ENCODE peak calls at places on chromosomes 4 and X, in four cellular contexts. C is GM12878, L is K562, A is HepG2. I is an unnamed sample.
A peak's percentile ranks its signal among the peaks of the same experiment; 100 is the strongest.

GRCh38 chrX:73851014-73852009 is 288.3 kb downstream of the CHIC1 start:
- DNase-seq in C (peak; percentile 90), L (peak; percentile 26), A (no peak), I (peak; percentile 33)

GRCh38 chr4:151753056-151753455 is 7.8 kb downstream of the GATB start:
- DNase-seq in A (no peak), L (no peak), C (no peak), I (no peak)

GRCh38 chr4:8461086-8461485 is 20.5 kb downstream of the TRMT44 start:
- DNase-seq in L (no peak), A (peak; percentile 37), C (no peak), I (no peak)

GRCh38 chr4:186765138-186765537 is 41.5 kb upstream of the FAT1 start:
- DNase-seq in C (no peak), A (peak; percentile 73), L (peak; percentile 61), I (peak; percentile 10)

GRCh38 chr4:36283912-36284465 is 2.6 kb downstream of the DTHD1 start:
- DNase-seq in A (no peak), C (no peak), L (no peak), I (no peak)

GRCh38 chr4:42411803-42412202 is 14.5 kb downstream of the SHISA3 start:
- DNase-seq in L (no peak), C (no peak), A (no peak), I (no peak)

GRCh38 chr4:152523731-152524130 is 12.2 kb downstream of the FBXW7 start:
- DNase-seq in C (no peak), L (no peak), A (no peak), I (no peak)

GRCh38 chr4:176034936-176035335 is 30.7 kb upstream of the WDR17 start:
- DNase-seq in L (no peak), C (no peak), A (no peak), I (no peak)

GRCh38 chr4:111537861-111538260 is 607.4 kb upstream of the FAM241A start:
- DNase-seq in C (no peak), L (no peak), A (no peak), I (peak; percentile 6)

GRCh38 chr4:159358226-159358625 is 255.3 kb downstream of the RAPGEF2 start:
- DNase-seq in A (no peak), C (no peak), L (no peak), I (no peak)

DNA sequence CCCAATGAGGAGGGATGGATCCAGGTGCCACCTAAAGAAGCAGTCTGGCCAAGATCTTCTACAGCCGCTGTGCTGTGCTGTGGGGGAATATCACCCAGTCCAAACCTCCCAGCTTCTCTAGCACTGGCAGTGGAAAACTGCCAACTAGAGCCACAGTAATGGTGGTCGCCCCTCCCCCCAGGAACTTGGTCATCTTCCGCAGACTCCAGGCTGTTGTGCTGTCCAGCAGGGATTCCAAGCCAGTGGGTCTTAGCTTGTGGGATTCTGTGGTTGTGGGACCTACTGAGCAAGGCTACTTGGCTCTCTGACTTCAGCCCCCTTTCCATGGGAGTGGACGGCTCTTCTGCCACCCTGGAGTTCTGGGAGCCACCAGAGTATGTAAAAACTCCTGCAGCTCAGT is 18.2 kb downstream of the GPRASP1 start:
- DNase-seq in C (no peak), L (no peak), A (no peak), I (no peak)
- TF ChIP-seq FOXK2 in C (no peak), L (no peak), A (no peak), I (no peak)

GRCh38 chrX:46325312-46325877 is 219.8 kb downstream of the ZNF674 start:
- DNase-seq in C (no peak), A (peak; percentile 41), L (no peak), I (no peak)
- TF ChIP-seq BHLHE40 in C (no peak), A (no peak), L (no peak), I (no peak)

GRCh38 chr4:164948943-164949342 is 28.5 kb downstream of the TRIM61 start:
- DNase-seq in A (no peak), L (no peak), C (no peak), I (no peak)
- TF ChIP-seq FOXK2 in A (no peak), L (no peak), C (no peak), I (no peak)

GRCh38 chr4:4642201-4643025 is 100.6 kb upstream of the STX18 start:
- DNase-seq in A (no peak), C (no peak), L (no peak), I (no peak)
- TF ChIP-seq BHLHE40 in A (no peak), C (no peak), L (no peak), I (no peak)

GRCh38 chr4:38620527-38620926 is 43.5 kb upstream of the KLF3 start:
- DNase-seq in C (no peak), L (no peak), A (no peak), I (no peak)

GRCh38 chr4:38623260-38623659 is 40.7 kb upstream of the KLF3 start:
- DNase-seq in C (no peak), L (no peak), A (no peak), I (no peak)

GRCh38 chr4:38621004-38621684 is 42.9 kb upstream of the KLF3 start:
- DNase-seq in C (no peak), L (peak; percentile 45), A (peak; percentile 44), I (peak; percentile 15)

GRCh38 chr4:38621831-38622230 is 42.2 kb upstream of the KLF3 start:
- DNase-seq in C (no peak), L (no peak), A (no peak), I (no peak)

DNA sequence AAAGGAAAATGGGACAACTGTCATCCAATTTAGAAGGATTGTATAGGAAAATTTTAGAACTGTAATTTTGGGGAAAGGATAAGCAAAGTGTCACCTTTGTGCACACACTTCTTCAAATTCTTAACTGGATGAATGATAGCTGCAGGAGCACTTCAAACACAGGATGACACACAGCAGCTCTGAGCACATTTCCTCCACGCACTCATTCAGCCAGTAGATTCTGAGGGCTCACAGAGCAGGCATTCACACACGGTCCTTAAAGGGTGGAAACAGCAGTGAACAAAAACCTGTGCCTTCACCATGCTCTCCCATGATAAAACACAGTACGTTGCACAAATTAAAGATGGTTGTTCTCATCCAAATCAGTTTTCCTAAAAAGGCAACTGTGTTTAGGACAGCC is 38.5 kb upstream of the KLF3 start:
- DNase-seq in L (no peak), A (no peak), C (no peak), I (no peak)
- TF ChIP-seq FOXK2 in L (no peak), A (no peak), C (no peak), I (no peak)

GRCh38 chr4:183832776-183833450 is 72.2 kb upstream of the STOX2 start:
- DNase-seq in L (no peak), A (no peak), C (no peak), I (no peak)

GRCh38 chr4:183831026-183831446 is 74.1 kb upstream of the STOX2 start:
- DNase-seq in C (no peak), L (no peak), A (no peak), I (no peak)

GRCh38 chr4:183831689-183832088 is 73.4 kb upstream of the STOX2 start:
- DNase-seq in A (no peak), C (no peak), L (no peak), I (no peak)

GRCh38 chr4:183837222-183837621 is 67.9 kb upstream of the STOX2 start:
- DNase-seq in L (no peak), C (no peak), A (no peak), I (no peak)

DNA sequence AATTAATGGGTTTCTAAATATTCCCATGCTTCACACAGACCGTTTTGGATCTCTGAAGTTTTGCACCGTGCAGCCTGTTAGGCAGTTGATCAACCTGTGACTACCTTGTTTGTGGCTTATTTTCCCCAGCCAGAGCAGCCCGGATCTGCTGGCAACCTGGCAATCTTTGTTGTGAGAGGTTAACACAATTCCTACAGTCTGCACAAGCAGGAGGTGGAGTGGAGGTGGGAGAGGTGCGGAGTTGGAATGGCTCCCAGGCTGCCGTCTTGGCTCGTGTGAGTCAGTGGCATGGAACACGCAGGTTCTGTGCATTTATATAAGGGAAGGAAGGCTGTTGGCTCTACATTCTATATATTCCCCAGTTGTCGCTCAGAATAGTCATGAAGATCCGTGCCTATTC is 70.9 kb upstream of the STOX2 start:
- DNase-seq in C (no peak), L (no peak), A (no peak), I (no peak)
- TF ChIP-seq BHLHE40 in C (no peak), L (no peak), A (no peak), I (no peak)

GRCh38 chr4:7333024-7333780 is 101.5 kb downstream of the PSAPL1 start:
- DNase-seq in C (no peak), A (no peak), L (no peak), I (no peak)

GRCh38 chr4:7330811-7331681 is 103.7 kb downstream of the PSAPL1 start:
- DNase-seq in C (no peak), L (no peak), A (no peak), I (no peak)

GRCh38 chr4:7331682-7332000 is 103.1 kb downstream of the PSAPL1 start:
- DNase-seq in C (no peak), L (no peak), A (no peak), I (no peak)

GRCh38 chr4:7333801-7334421 is 100.8 kb downstream of the PSAPL1 start:
- DNase-seq in L (no peak), C (no peak), A (no peak), I (no peak)

GRCh38 chr4:7332216-7333023 is 102.3 kb downstream of the PSAPL1 start:
- DNase-seq in A (no peak), C (no peak), L (no peak), I (no peak)
- TF ChIP-seq FOXK2 in A (no peak), C (no peak), L (no peak), I (no peak)

I was measured in HEK293T.